ENCODE peak calls at places on chromosomes 5 and 9, in six cellular contexts. Y is fibroblast of pulmonary artery, Z is suprapubic skin, C is A673, I is anterior cingulate cortex, E is transverse colon. M is an unnamed sample.

GRCh38 chr5:63959177-63959982 is 2.9 kb downstream of the HTR1A start:
- DNase-seq in I (peak), C (peak), Y (no peak), Z (no peak), E (no peak), M (no peak)

GRCh38 chr9:35112257-35113020 is 3.2 kb downstream of the ATOSB start:
- DNase-seq in E (peak), Y (peak), C (no peak), Z (no peak), I (no peak), M (peak)

GRCh38 chr5:55636177-55636576 is 75.9 kb downstream of the SLC38A9 start:
- DNase-seq in C (no peak), E (no peak), Y (peak), I (no peak), Z (no peak), M (no peak)

GRCh38 chr5:155091063-155091648 is 77.6 kb downstream of the KIF4B start:
- DNase-seq in Z (no peak), E (no peak), I (no peak), Y (peak), C (peak), M (no peak)

GRCh38 chr9:33289501-33289900 is 815 bp upstream of the NFX1 start:
- DNase-seq in Z (peak), Y (peak), C (peak), I (no peak), E (peak), M (peak)

GRCh38 chr5:1011226-1011631 is 2.6 kb downstream of the NKD2 start:
- DNase-seq in E (peak), Y (no peak), I (no peak), Z (peak), C (peak), M (no peak)

GRCh38 chr5:56686337-56687198 is 128.8 kb upstream of the MAP3K1 start:
- DNase-seq in I (no peak), E (peak), C (no peak), Z (no peak), Y (no peak), M (no peak)

GRCh38 chr5:56011835-56012234 is 17.1 kb upstream of the IL6ST start:
- DNase-seq in Z (no peak), I (no peak), E (no peak), C (no peak), Y (peak), M (no peak)

GRCh38 chr5:104189909-104190308 is 627.3 kb upstream of the NUDT12 start:
- DNase-seq in C (peak), Y (peak), E (no peak), Z (no peak), I (no peak), M (no peak)

GRCh38 chr9:121837113-121838010 is 185.9 kb downstream of the DAB2IP start:
- DNase-seq in Z (no peak), Y (peak), E (no peak), I (no peak), C (no peak), M (no peak)

GRCh38 chr5:64939772-64940510 is 171.2 kb downstream of the CWC27 start:
- DNase-seq in Z (no peak), Y (peak), C (no peak), I (no peak), E (peak), M (no peak)

GRCh38 chr5:132054031-132054696 is 6.3 kb upstream of the IL3 start:
- DNase-seq in E (no peak), Y (no peak), C (no peak), I (no peak), Z (peak), M (no peak)

GRCh38 chr5:141258948-141259347 is 13.8 kb downstream of the PCDHB15 start:
- DNase-seq in Z (no peak), C (no peak), I (no peak), Y (no peak), E (no peak), M (no peak)

GRCh38 chr9:137255448-137256114 is 454 bp downstream of the NELFB start:
- DNase-seq in E (peak), Y (peak), C (no peak), I (no peak), Z (no peak), M (peak)

GRCh38 chr5:142669479-142669878 is 16.4 kb downstream of the FGF1 start:
- DNase-seq in Z (no peak), E (no peak), Y (no peak), C (no peak), I (no peak), M (no peak)

GRCh38 chr9:92294297-92294676 is 790 bp upstream of the IARS1 start:
- DNase-seq in Y (no peak), E (no peak), I (no peak), C (peak), Z (no peak), M (peak)

GRCh38 chr5:90878081-90878480 is 319.5 kb downstream of the ADGRV1 start:
- DNase-seq in E (peak), Y (no peak), C (no peak), I (no peak), Z (no peak), M (peak)

GRCh38 chr9:18071651-18072060 is 402.3 kb upstream of the ADAMTSL1 start:
- DNase-seq in I (no peak), Y (peak), E (no peak), C (no peak), Z (no peak), M (no peak)

GRCh38 chr5:124663101-124663506 is 83.3 kb downstream of the ZNF608 start:
- DNase-seq in Z (no peak), I (no peak), E (no peak), C (no peak), Y (no peak), M (no peak)

GRCh38 chr5:95283761-95284511 is 958 bp downstream of the MCTP1 start:
- DNase-seq in Z (no peak), C (peak), E (peak), Y (no peak), I (no peak), M (no peak)

GRCh38 chr5:154358410-154359221 is 87.2 kb upstream of the SAP30L start:
- DNase-seq in C (no peak), Z (no peak), Y (peak), I (no peak), E (no peak), M (no peak)

GRCh38 chr5:133786432-133786831 is 174.1 kb upstream of the FSTL4 start:
- DNase-seq in I (no peak), E (no peak), Y (no peak), C (no peak), Z (no peak), M (no peak)

GRCh38 chr9:77455312-77455927 is 192.7 kb downstream of the GNA14 start:
- DNase-seq in Z (no peak), I (no peak), E (peak), Y (peak), C (peak), M (no peak)

GRCh38 chr9:36023260-36024048 is 13.3 kb upstream of the RECK start:
- DNase-seq in I (peak), Z (peak), C (peak), E (peak), Y (peak), M (peak)

GRCh38 chr5:67004730-67005350 is 191.8 kb downstream of the CD180 start:
- DNase-seq in E (no peak), Y (no peak), Z (no peak), C (no peak), I (no peak), M (no peak)

GRCh38 chr9:115882911-115883310 is 270.7 kb upstream of the PAPPA start:
- DNase-seq in E (no peak), Z (no peak), I (no peak), Y (peak), C (no peak), M (no peak)

GRCh38 chr9:19976226-19976625 is 187.4 kb upstream of the SLC24A2 start:
- DNase-seq in E (no peak), Y (no peak), Z (no peak), C (no peak), I (no peak), M (no peak)

GRCh38 chr9:124469011-124469832 is 19.0 kb downstream of the ADGRD2 start:
- DNase-seq in Z (no peak), E (no peak), C (no peak), I (no peak), Y (no peak), M (peak)

GRCh38 chr9:114460513-114461225 is 44.6 kb downstream of the WHRN start:
- DNase-seq in E (no peak), C (no peak), Y (no peak), Z (no peak), I (no peak), M (peak)

GRCh38 chr9:98481676-98482075 is 226.2 kb upstream of the TBC1D2 start:
- DNase-seq in E (no peak), Z (no peak), Y (no peak), C (no peak), I (no peak), M (no peak)

GRCh38 chr5:146744358-146744757 is 134.2 kb downstream of the PPP2R2B start:
- DNase-seq in I (peak), Z (no peak), E (no peak), C (no peak), Y (peak), M (peak)

GRCh38 chr5:102595332-102595731 is 96.5 kb upstream of the SLCO6A1 start:
- DNase-seq in C (no peak), Y (no peak), I (no peak), Z (no peak), E (no peak), M (no peak)

GRCh38 chr5:77138981-77139380 is 51.9 kb upstream of the ZBED3 start:
- DNase-seq in C (peak), Y (peak), E (no peak), I (no peak), Z (no peak), M (no peak)

GRCh38 chr9:33042528-33042927 is 17.5 kb downstream of the DNAJA1 start:
- DNase-seq in C (no peak), Y (no peak), I (no peak), Z (no peak), E (no peak), M (no peak)

GRCh38 chr9:98992885-98993569 is 49.3 kb downstream of the COL15A1 start:
- DNase-seq in Y (no peak), Z (no peak), I (no peak), C (no peak), E (no peak), M (no peak)

GRCh38 chr5:132471006-132471907 is 19.3 kb downstream of the IRF1 start:
- DNase-seq in E (peak), I (no peak), C (no peak), Y (no peak), Z (peak), M (peak)

GRCh38 chr5:10469253-10470030 is 27.8 kb downstream of the ROPN1L start:
- DNase-seq in E (no peak), I (no peak), Y (no peak), Z (no peak), C (no peak), M (no peak)

M was measured in adrenal gland.